ENCODE peak calls at places on chromosome 7, in ten cellular contexts. T is NB4, L is transverse colon, O is IMR-90, V is heart left ventricle, S is tibial artery, K is Panc1, G is fibroblast of the aortic adventitia, M is fibroblast of mammary gland, Q is pancreas. W is an unnamed sample.

GRCh38 chr7:151385626-151386300 is 24.1 kb downstream of the WDR86 start:
- DNase-seq in T (no peak), L (no peak), O (no peak), V (no peak), S (no peak), K (no peak), G (no peak), M (no peak), Q (peak; percentile 61), W (no peak)

GRCh38 chr7:2638224-2638991 is 6.6 kb downstream of the TTYH3 start:
- DNase-seq in T (no peak), L (no peak), O (peak; percentile 71), V (no peak), S (no peak), K (no peak), G (peak; percentile 76), M (peak; percentile 86), Q (peak; percentile 81), W (peak; percentile 48)

GRCh38 chr7:148697950-148698396 is 730 bp upstream of the CUL1 start:
- DNase-seq in T (no peak), L (no peak), O (peak; percentile 23), V (peak; percentile 12), S (no peak), K (no peak), G (peak; percentile 23), M (no peak), Q (peak; percentile 87), W (no peak)

GRCh38 chr7:50197547-50197946 is 104.5 kb upstream of the ZPBP start:
- DNase-seq in T (peak; percentile 26), L (no peak), O (no peak), V (no peak), S (no peak), K (no peak), G (no peak), M (no peak), Q (no peak), W (no peak)

GRCh38 chr7:44154703-44155102 is 13.6 kb upstream of the MYL7 start:
- DNase-seq in T (no peak), L (no peak), O (no peak), V (no peak), S (no peak), K (no peak), G (no peak), M (no peak), Q (no peak), W (no peak)

GRCh38 chr7:15397921-15398560 is 163.8 kb downstream of the AGMO start:
- DNase-seq in T (no peak), L (no peak), O (no peak), V (no peak), S (no peak), K (no peak), G (peak; percentile 58), M (no peak), Q (no peak), W (no peak)

GRCh38 chr7:43847496-43847895 is 21.8 kb downstream of the MRPS24 start:
- DNase-seq in T (peak; percentile 29), L (no peak), O (peak; percentile 68), V (no peak), S (no peak), K (no peak), G (no peak), M (peak; percentile 70), Q (no peak), W (peak; percentile 9)

GRCh38 chr7:102030696-102031095 is 213.3 kb downstream of the CUX1 start:
- DNase-seq in T (no peak), L (no peak), O (no peak), V (no peak), S (no peak), K (no peak), G (no peak), M (no peak), Q (no peak), W (no peak)

GRCh38 chr7:100369105-100369504 is 4.2 kb upstream of the PILRA start:
- DNase-seq in T (peak; percentile 99), L (peak; percentile 75), O (no peak), V (peak; percentile 64), S (peak; percentile 71), K (no peak), G (no peak), M (no peak), Q (no peak), W (no peak)

GRCh38 chr7:57867884-57868701 is 418.1 kb downstream of the ZNF716 start:
- DNase-seq in T (no peak), L (no peak), O (no peak), V (no peak), S (no peak), K (no peak), G (no peak), M (no peak), Q (peak; percentile 30), W (no peak)

GRCh38 chr7:91137969-91138368 is 126.3 kb upstream of the FZD1 start:
- DNase-seq in T (no peak), L (no peak), O (no peak), V (no peak), S (no peak), K (no peak), G (no peak), M (no peak), Q (no peak), W (no peak)

GRCh38 chr7:73725703-73726466 is 6.4 kb upstream of the STX1A start:
- DNase-seq in T (peak; percentile 83), L (peak; percentile 95), O (peak; percentile 53), V (peak; percentile 75), S (peak; percentile 90), K (peak; percentile 85), G (peak; percentile 70), M (peak; percentile 64), Q (peak; percentile 95), W (peak; percentile 73)

GRCh38 chr7:107982918-107983389 is 20.0 kb downstream of the LAMB1 start:
- DNase-seq in T (no peak), L (no peak), O (peak; percentile 57), V (peak; percentile 24), S (no peak), K (no peak), G (peak; percentile 77), M (peak; percentile 56), Q (no peak), W (peak; percentile 44)

GRCh38 chr7:157405914-157406810 is 69.4 kb downstream of the DNAJB6 start:
- DNase-seq in T (peak; percentile 59), L (no peak), O (no peak), V (peak; percentile 53), S (no peak), K (no peak), G (no peak), M (no peak), Q (peak; percentile 48), W (peak; percentile 21)

GRCh38 chr7:129609666-129610065 is 1.9 kb upstream of the NRF1 start:
- DNase-seq in T (peak; percentile 28), L (no peak), O (no peak), V (no peak), S (no peak), K (no peak), G (no peak), M (no peak), Q (no peak), W (no peak)

GRCh38 chr7:130492519-130493274 is 812 bp downstream of the MEST start:
- DNase-seq in T (no peak), L (no peak), O (no peak), V (no peak), S (no peak), K (no peak), G (peak; percentile 17), M (no peak), Q (no peak), W (peak; percentile 12)

GRCh38 chr7:83594076-83594475 is 54.9 kb downstream of the SEMA3E start:
- DNase-seq in T (no peak), L (no peak), O (no peak), V (no peak), S (no peak), K (no peak), G (no peak), M (no peak), Q (no peak), W (no peak)

GRCh38 chr7:50379082-50379481 is 71.1 kb downstream of the FIGNL1 start:
- DNase-seq in T (no peak), L (no peak), O (no peak), V (no peak), S (no peak), K (no peak), G (no peak), M (no peak), Q (no peak), W (no peak)

GRCh38 chr7:28815369-28815927 is 142.7 kb downstream of the TRIL start:
- DNase-seq in T (no peak), L (no peak), O (no peak), V (no peak), S (peak; percentile 50), K (no peak), G (peak; percentile 25), M (peak; percentile 28), Q (no peak), W (no peak)
- H3K4me3 ChIP-seq in T (no peak overlapping the region), L (no peak overlapping the region), O (no peak overlapping the region), V (no peak overlapping the region), S (no peak overlapping the region), K (no peak overlapping the region), G (no peak overlapping the region), M (no peak overlapping the region), Q (no peak overlapping the region), W (no peak overlapping the region)

DNA sequence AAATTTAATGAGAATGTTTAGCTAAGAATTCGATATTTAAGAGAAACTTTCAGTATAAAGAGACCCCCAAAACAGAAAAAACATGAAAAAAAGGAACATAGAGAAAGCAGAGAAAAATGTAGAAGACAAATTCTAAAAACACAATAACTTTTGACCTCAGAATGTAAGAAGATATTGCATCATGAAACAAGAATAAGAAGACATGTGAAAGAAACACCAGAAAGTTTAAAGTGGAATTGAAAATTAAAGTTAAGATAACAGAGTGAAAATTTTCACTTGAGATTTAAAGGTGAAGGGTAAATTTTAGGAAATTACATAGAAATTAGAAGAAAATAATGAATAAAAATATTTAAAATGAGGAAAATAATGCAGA is 78.2 kb upstream of the FAM3C start:
- DNase-seq in T (no peak), L (no peak), O (no peak), V (no peak), S (no peak), K (no peak), G (no peak), M (no peak), Q (no peak), W (no peak)
- TF ChIP-seq CTCF in T (no peak), L (no peak), O (no peak), V (no peak), S (no peak), K (no peak), G (no peak), M (no peak), Q (no peak), W (no peak)

GRCh38 chr7:116630932-116631449 is 41.0 kb upstream of the MET start:
- DNase-seq in T (peak; percentile 88), L (peak; percentile 88), O (peak; percentile 82), V (peak; percentile 20), S (peak; percentile 45), K (peak; percentile 93), G (peak; percentile 96), M (peak; percentile 94), Q (peak; percentile 87), W (peak; percentile 98)
- H3K4me3 ChIP-seq in T (no peak overlapping the region), L (no peak overlapping the region), O (no peak overlapping the region), V (no peak overlapping the region), S (no peak overlapping the region), K (peak overlapping the region; percentile 42), G (no peak overlapping the region), M (no peak overlapping the region), Q (no peak overlapping the region), W (no peak overlapping the region)

DNA sequence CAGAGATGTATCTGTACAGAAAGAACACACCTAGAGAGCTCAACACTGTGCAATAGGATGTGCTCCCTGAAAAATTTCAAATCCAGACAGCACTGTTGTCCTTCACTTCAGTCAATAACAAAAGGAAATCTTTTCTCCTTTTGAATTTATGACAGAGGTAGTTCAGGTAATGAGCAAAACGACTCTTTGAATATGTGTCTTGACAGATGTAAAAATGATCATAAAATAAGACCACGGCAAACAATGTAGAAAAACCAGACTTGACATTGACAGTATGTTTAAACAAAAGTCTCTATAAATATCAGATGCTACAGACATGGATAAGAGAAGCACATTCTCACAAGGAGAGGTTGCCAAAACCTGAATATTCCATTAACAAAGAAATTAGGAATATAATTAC is 163.5 kb upstream of the FEZF1 start:
- DNase-seq in T (no peak), L (no peak), O (no peak), V (no peak), S (no peak), K (no peak), G (no peak), M (no peak), Q (no peak), W (no peak)
- TF ChIP-seq CTCF in T (no peak), L (no peak), O (no peak), V (no peak), S (no peak), K (no peak), G (no peak), M (no peak), Q (no peak), W (no peak)

W was measured in cardiac fibroblast.